ENCODE peak calls at places on chromosomes 2 and 18, in four cellular contexts. T is IMR-90, K is uterus, Q is tibial nerve. I is an unnamed sample.

GRCh38 chr2:86785456-86785855 is 5.3 kb downstream of the CD8A start:
- DNase-seq in T (no peak), Q (no peak), K (no peak), I (no peak)

GRCh38 chr2:196112408-196113039 is 43.9 kb upstream of the DNAH7 start:
- DNase-seq in T (peak; percentile 81), K (no peak), Q (no peak), I (no peak)

GRCh38 chr2:101704816-101705565 is 7.5 kb downstream of the MAP4K4 start:
- DNase-seq in T (peak; percentile 26), Q (no peak), K (no peak), I (no peak)

GRCh38 chr2:239884875-239885274 is 140.3 kb downstream of the NDUFA10 start:
- DNase-seq in K (no peak), Q (no peak), T (no peak), I (no peak)

GRCh38 chr2:71510196-71510807 is 56.9 kb downstream of the DYSF start:
- DNase-seq in T (peak; percentile 48), Q (peak; percentile 72), K (peak; percentile 55), I (peak; percentile 53)

GRCh38 chr2:28084564-28084963 is 194.0 kb downstream of the BABAM2 start:
- DNase-seq in T (no peak), Q (no peak), K (peak; percentile 59), I (no peak)

GRCh38 chr2:70132244-70133126 is 45.2 kb downstream of the PCBP1 start:
- DNase-seq in T (peak; percentile 63), K (peak; percentile 48), Q (peak; percentile 74), I (peak; percentile 66)

GRCh38 chr18:79400591-79401381 is 5.1 kb downstream of the NFATC1 start:
- DNase-seq in T (no peak), Q (no peak), K (no peak), I (no peak)

GRCh38 chr2:185208261-185208660 is 530.3 kb upstream of the FSIP2 start:
- DNase-seq in Q (peak; percentile 6), T (no peak), K (no peak), I (no peak)

GRCh38 chr2:29015701-29016470 is 34.8 kb downstream of the TOGARAM2 start:
- DNase-seq in T (no peak), K (no peak), Q (peak; percentile 14), I (no peak)

GRCh38 chr2:218860950-218861381 is 1.4 kb downstream of the WNT6 start:
- DNase-seq in Q (peak; percentile 54), T (peak; percentile 37), K (peak; percentile 79), I (peak; percentile 80)

GRCh38 chr2:164840458-164840929 is 1.1 kb downstream of the COBLL1 start:
- DNase-seq in T (no peak), Q (no peak), K (peak; percentile 18), I (peak; percentile 83)

GRCh38 chr2:108855194-108855593 is 68.6 kb downstream of the CCDC138 start:
- DNase-seq in Q (no peak), T (peak; percentile 8), K (no peak), I (no peak)

GRCh38 chr2:27581417-27582128 is 1.3 kb upstream of the ZNF512 start:
- DNase-seq in T (no peak), K (no peak), Q (no peak), I (no peak)

GRCh38 chr2:240839152-240840143 is 19.4 kb upstream of the KIF1A start:
- DNase-seq in K (no peak), Q (no peak), T (peak; percentile 41), I (no peak)

GRCh38 chr2:88038263-88039105 is 17.1 kb downstream of the KRCC1 start:
- DNase-seq in Q (no peak), T (peak; percentile 97), K (no peak), I (no peak)

GRCh38 chr18:40293311-40293710 is 1661.7 kb upstream of the PIK3C3 start:
- DNase-seq in T (no peak), Q (no peak), K (no peak), I (no peak)

GRCh38 chr18:37563810-37564511 is 1.6 kb downstream of the CELF4 start:
- DNase-seq in Q (no peak), K (no peak), T (no peak), I (no peak)

GRCh38 chr18:70998490-70998889 is 709.6 kb downstream of the SOCS6 start:
- DNase-seq in K (no peak), T (no peak), Q (no peak), I (no peak)

GRCh38 chr2:23567382-23567781 is 182.4 kb downstream of the KLHL29 start:
- DNase-seq in K (no peak), Q (no peak), T (no peak), I (no peak)

GRCh38 chr2:107062599-107063196 is 176.7 kb upstream of the ST6GAL2 start:
- DNase-seq in Q (no peak), T (no peak), K (no peak), I (no peak)

GRCh38 chr2:8692783-8693768 is 11.2 kb downstream of the ID2 start:
- DNase-seq in K (no peak), Q (no peak), T (no peak), I (no peak)

GRCh38 chr2:241373449-241373848 is 17.4 kb downstream of the FARP2 start:
- DNase-seq in K (no peak), T (no peak), Q (no peak), I (no peak)

GRCh38 chr2:16522031-16522818 is 143.4 kb downstream of the CYRIA start:
- DNase-seq in K (no peak), Q (no peak), T (no peak), I (no peak)

GRCh38 chr18:77114564-77115391 is 17.8 kb downstream of the MBP start:
- DNase-seq in Q (peak; percentile 82), T (peak; percentile 94), K (peak; percentile 83), I (peak; percentile 93)

GRCh38 chr18:3183103-3183717 is 36.6 kb downstream of the MYOM1 start:
- DNase-seq in K (no peak), T (no peak), Q (no peak), I (no peak)

GRCh38 chr18:57909620-57910019 is 106.5 kb upstream of the ATP8B1 start:
- DNase-seq in Q (no peak), T (no peak), K (no peak), I (no peak)

GRCh38 chr2:176085861-176086771 is 2.4 kb upstream of the EVX2 start:
- DNase-seq in K (no peak), T (peak; percentile 34), Q (peak; percentile 45), I (no peak)

GRCh38 chr2:3320910-3321605 is 56.6 kb downstream of the EIPR1 start:
- DNase-seq in T (no peak), Q (no peak), K (no peak), I (no peak)

GRCh38 chr2:204024503-204024902 is 87.9 kb downstream of the ICOS start:
- DNase-seq in K (peak; percentile 58), T (peak; percentile 20), Q (peak; percentile 32), I (peak; percentile 37)

GRCh38 chr2:167489307-167489706 is 601.0 kb downstream of the XIRP2 start:
- DNase-seq in Q (no peak), T (no peak), K (no peak), I (no peak)

GRCh38 chr2:176178271-176178806 is 10.1 kb upstream of the HOXD1 start:
- DNase-seq in T (no peak), Q (no peak), K (peak; percentile 46), I (no peak)

GRCh38 chr2:112010751-112011150 is 44.3 kb upstream of the TMEM87B start:
- DNase-seq in K (no peak), T (no peak), Q (no peak), I (no peak)

GRCh38 chr2:68362069-68362468 is 3.0 kb upstream of the PLEK start:
- DNase-seq in Q (peak; percentile 71), T (peak; percentile 50), K (peak; percentile 63), I (peak; percentile 58)

GRCh38 chr2:101989740-101990460 is 1.9 kb upstream of the IL1R2 start:
- DNase-seq in T (no peak), Q (no peak), K (no peak), I (no peak)

GRCh38 chr2:46942143-46942526 is 26.5 kb upstream of the MCFD2 start:
- DNase-seq in Q (peak; percentile 21), T (no peak), K (no peak), I (peak; percentile 53)

GRCh38 chr2:47767880-47768609 is 14.9 kb upstream of the MSH6 start:
- DNase-seq in K (peak; percentile 58), T (peak; percentile 30), Q (peak; percentile 63), I (peak; percentile 38)

GRCh38 chr2:236568922-236569592 is 568 bp upstream of the ACKR3 start:
- DNase-seq in T (no peak), Q (no peak), K (no peak), I (no peak)

GRCh38 chr2:24885221-24886113 is 34.6 kb downstream of the ADCY3 start:
- DNase-seq in Q (no peak), K (no peak), T (peak; percentile 50), I (no peak)

GRCh38 chr2:85325466-85325811 is 2.4 kb downstream of the TGOLN2 start:
- DNase-seq in K (no peak), Q (no peak), T (no peak), I (no peak)

GRCh38 chr2:85326406-85326945 is 1.3 kb downstream of the TGOLN2 start:
- DNase-seq in T (peak; percentile 43), K (no peak), Q (no peak), I (no peak)

GRCh38 chr2:85319811-85320210 is 8.0 kb downstream of the TGOLN2 start:
- DNase-seq in T (no peak), Q (no peak), K (no peak), I (no peak)

GRCh38 chr2:85324639-85325465 is 2.9 kb downstream of the TGOLN2 start:
- DNase-seq in T (peak; percentile 35), K (no peak), Q (no peak), I (no peak)

DNA sequence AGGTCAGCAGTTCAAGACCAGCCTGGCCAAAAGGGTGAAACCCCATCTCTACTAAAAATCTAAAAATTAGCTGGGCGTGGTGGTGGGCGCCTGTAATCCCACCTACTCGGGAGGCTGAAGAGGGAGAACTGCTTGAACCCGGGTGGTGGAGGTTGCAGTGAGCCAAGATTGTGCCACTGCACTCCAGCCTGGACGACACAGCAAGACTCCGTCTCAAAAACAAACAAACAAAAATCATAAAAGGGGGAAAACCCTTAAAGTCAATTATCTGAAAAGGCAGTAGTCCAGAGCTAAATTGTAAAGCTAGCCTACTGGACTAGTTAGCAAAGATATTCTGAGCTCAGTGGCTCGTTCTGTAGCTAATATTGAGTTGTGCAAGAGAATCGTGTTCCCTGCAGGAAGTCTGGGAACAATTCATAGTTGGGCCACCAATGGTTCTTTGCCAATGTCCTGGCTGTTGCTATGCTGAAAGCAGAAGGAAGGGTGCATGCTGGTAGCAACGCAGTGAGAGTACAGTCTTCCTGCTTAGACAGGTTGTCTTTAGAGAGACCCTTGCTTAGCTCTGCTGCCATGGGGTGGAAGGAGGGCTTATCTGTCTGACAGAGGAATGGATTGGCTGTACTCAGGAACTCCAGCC is 4.3 kb downstream of the TGOLN2 start:
- DNase-seq in T (no peak), K (no peak), Q (no peak), I (no peak)
- TF ChIP-seq POLR2A in T (no peak), K (no peak), Q (no peak), I (no peak)

DNA sequence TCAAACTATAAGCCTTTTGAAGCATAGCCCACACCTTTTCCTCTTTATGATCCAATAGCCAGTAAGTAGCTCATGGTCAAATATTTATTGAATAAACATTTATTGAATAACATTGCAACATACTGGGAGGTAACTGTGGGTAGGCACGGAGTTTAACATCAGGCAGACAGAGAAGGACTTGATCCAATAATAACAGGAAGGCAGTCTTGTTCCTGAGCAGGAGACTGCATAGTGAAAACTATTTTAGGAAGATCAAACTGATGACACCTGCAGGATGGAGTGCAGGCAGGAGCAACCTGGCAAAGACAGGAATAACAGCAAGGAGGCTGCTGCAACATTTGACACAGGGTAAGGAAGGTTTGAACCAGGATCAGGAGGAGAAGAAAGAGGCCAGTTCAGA is 3.1 kb upstream of the DCTN1 start:
- DNase-seq in T (peak; percentile 86), K (no peak), Q (no peak), I (peak; percentile 59)
- H3K27ac ChIP-seq in T (peak overlapping the region; percentile 46), K (no peak overlapping the region), Q (no peak overlapping the region), I (peak overlapping the region; percentile 43)

GRCh38 chr2:157876066-157876770 is at the start of gene ACVR1:
- DNase-seq in K (peak; percentile 97), T (peak; percentile 98), Q (peak; percentile 92), I (peak; percentile 96)
- TF ChIP-seq POLR2A in K (peak; percentile 51), T (peak; percentile 40), Q (peak; percentile 56), I (peak; percentile 80)

GRCh38 chr2:174779361-174779928 is 15.2 kb upstream of the CHRNA1 start:
- DNase-seq in K (no peak), Q (no peak), T (peak; percentile 80), I (no peak)
- H3K27ac ChIP-seq in K (no peak overlapping the region), Q (no peak overlapping the region), T (peak overlapping the region; percentile 73), I (no peak overlapping the region)